ENCODE peak calls at places on chromosomes 16 and 17, in nine cellular contexts. C, X, V, Z, Q, M, H, P and N are unnamed samples.

GRCh38 chr16:68902376-68903345 is 59.3 kb downstream of the TANGO6 start:
- DNase-seq in V (peak), X (no peak), C (peak), M (peak), Z (peak), H (peak), Q (no peak), P (peak), N (peak)

GRCh38 chr17:57945999-57946797 is 9.0 kb downstream of the CUEDC1 start:
- DNase-seq in P (no peak), V (no peak), Z (no peak), C (no peak), Q (peak), H (no peak), X (no peak), M (no peak), N (peak)

GRCh38 chr17:74455025-74455585 is 11.3 kb upstream of the CD300A start:
- DNase-seq in P (no peak), Z (no peak), Q (no peak), C (no peak), V (no peak), H (no peak), M (no peak), X (peak), N (no peak)

GRCh38 chr16:52561910-52562741 is 15.2 kb upstream of the TOX3 start:
- DNase-seq in H (no peak), Q (no peak), X (peak), P (peak), C (no peak), M (no peak), V (no peak), Z (no peak), N (no peak)

GRCh38 chr17:65559802-65560627 is 1.4 kb downstream of the AXIN2 start:
- DNase-seq in P (peak), H (peak), X (peak), C (no peak), V (no peak), Z (no peak), Q (peak), M (peak), N (peak)

GRCh38 chr17:45284176-45285140 is 22.6 kb upstream of the SPATA32 start:
- DNase-seq in X (no peak), V (peak), P (no peak), H (no peak), M (no peak), Q (peak), Z (no peak), C (no peak), N (no peak)

GRCh38 chr16:4515611-4516233 is 22.9 kb downstream of the CDIP1 start:
- DNase-seq in X (no peak), M (no peak), V (no peak), Z (peak), Q (no peak), H (no peak), P (no peak), C (peak), N (no peak)

GRCh38 chr17:35028531-35029262 is 34.8 kb downstream of the RFFL start:
- DNase-seq in C (peak), M (no peak), P (no peak), H (no peak), Z (peak), X (no peak), Q (no peak), V (peak), N (no peak)

GRCh38 chr17:63819131-63819530 is 8.1 kb upstream of the PSMC5 start:
- DNase-seq in Z (no peak), H (no peak), Q (no peak), P (no peak), V (no peak), X (no peak), C (no peak), M (no peak), N (no peak)

GRCh38 chr17:41061969-41062368 is 2.1 kb upstream of the KRTAP2-3 start:
- DNase-seq in X (no peak), Z (no peak), V (peak), P (no peak), Q (no peak), C (no peak), H (no peak), M (no peak), N (peak)

GRCh38 chr16:3999479-3999868 is 116.8 kb downstream of the ADCY9 start:
- DNase-seq in Z (no peak), Q (peak), V (no peak), P (no peak), X (peak), C (no peak), H (peak), M (peak), N (peak)

GRCh38 chr17:58325289-58325726 is 3.3 kb downstream of the TSPOAP1 start:
- DNase-seq in V (no peak), Z (no peak), X (no peak), Q (peak), M (no peak), P (no peak), H (peak), C (peak), N (peak)

GRCh38 chr16:27818231-27818630 is 245.3 kb downstream of the GSG1L start:
- DNase-seq in Z (no peak), Q (no peak), P (no peak), V (no peak), C (no peak), X (no peak), M (no peak), H (no peak), N (no peak)

GRCh38 chr17:20228860-20229259 is 219.7 kb downstream of the SPECC1 start:
- DNase-seq in M (no peak), H (no peak), P (no peak), X (no peak), C (no peak), V (no peak), Q (no peak), Z (no peak), N (no peak)

GRCh38 chr16:84555418-84556196 is 51.1 kb upstream of the MEAK7 start:
- DNase-seq in X (peak), Q (no peak), V (peak), Z (no peak), H (no peak), C (no peak), M (peak), P (peak), N (no peak)

GRCh38 chr17:17236295-17237025 is 508 bp downstream of the FLCN start:
- DNase-seq in C (no peak), P (peak), X (no peak), V (peak), M (no peak), Z (no peak), Q (no peak), H (peak), N (no peak)

GRCh38 chr16:50088302-50088701 is 22.5 kb downstream of the HEATR3 start:
- DNase-seq in P (no peak), X (no peak), C (no peak), M (no peak), Q (no peak), H (no peak), V (no peak), Z (no peak), N (no peak)

GRCh38 chr17:44216173-44216572 is 3.3 kb downstream of the UBTF start:
- DNase-seq in M (no peak), C (no peak), H (no peak), Z (no peak), X (no peak), P (no peak), Q (no peak), V (no peak), N (no peak)

GRCh38 chr16:23650674-23651073 is 9.4 kb downstream of the DCTN5 start:
- DNase-seq in H (no peak), X (no peak), C (no peak), Q (no peak), P (no peak), Z (no peak), M (no peak), V (peak), N (no peak)

GRCh38 chr16:49277386-49277742 is 4.3 kb downstream of the CBLN1 start:
- DNase-seq in M (no peak), H (peak), C (no peak), P (no peak), Z (no peak), X (no peak), Q (no peak), V (no peak), N (no peak)

GRCh38 chr17:46949291-46950174 is 26.6 kb downstream of the GOSR2 start:
- DNase-seq in C (no peak), Q (no peak), H (no peak), P (no peak), V (peak), Z (peak), X (no peak), M (no peak), N (no peak)

GRCh38 chr17:3687949-3688614 is 7.9 kb downstream of the P2RX5 start:
- DNase-seq in Q (peak), X (no peak), V (no peak), H (peak), M (no peak), C (no peak), Z (no peak), P (no peak), N (peak)

GRCh38 chr16:21167360-21167759 is 8.9 kb downstream of the LDAF1 start:
- DNase-seq in X (no peak), P (no peak), Z (no peak), M (no peak), V (peak), Q (no peak), C (no peak), H (no peak), N (no peak)

GRCh38 chr17:17782425-17783120 is 54.2 kb downstream of the SREBF1 start:
- DNase-seq in H (no peak), C (no peak), V (peak), X (peak), Q (peak), P (peak), M (peak), Z (peak), N (peak)

GRCh38 chr16:89917773-89918452 is 749 bp upstream of the MC1R start:
- DNase-seq in Z (peak), H (peak), X (peak), P (peak), Q (peak), V (peak), C (peak), M (peak), N (peak)

GRCh38 chr16:70377782-70378181 is 31.1 kb downstream of the DDX19A start:
- DNase-seq in P (no peak), M (no peak), Z (no peak), X (no peak), V (no peak), Q (no peak), H (no peak), C (no peak), N (no peak)

GRCh38 chr16:26830716-26831115 is 236.0 kb upstream of the C16orf82 start:
- DNase-seq in V (no peak), Z (no peak), H (no peak), X (no peak), C (no peak), Q (no peak), M (no peak), P (peak), N (no peak)

GRCh38 chr16:57892041-57892440 is 78.9 kb downstream of the CNGB1 start:
- DNase-seq in X (no peak), Q (no peak), Z (no peak), C (no peak), P (no peak), H (no peak), V (no peak), M (no peak), N (peak)

GRCh38 chr17:28544402-28545140 is 7.9 kb downstream of the UNC119 start:
- DNase-seq in Z (no peak), Q (peak), C (no peak), V (no peak), X (no peak), H (no peak), P (no peak), M (no peak), N (no peak)

GRCh38 chr17:44198721-44199552 is 747 bp downstream of the ATXN7L3 start:
- DNase-seq in V (peak), Q (peak), C (peak), M (peak), Z (peak), X (peak), P (no peak), H (peak), N (peak)

GRCh38 chr17:58535431-58535830 is 21.0 kb upstream of the MTMR4 start:
- DNase-seq in X (no peak), C (no peak), Q (no peak), Z (no peak), M (no peak), V (peak), P (no peak), H (no peak), N (no peak)

GRCh38 chr16:28309811-28310311 is 17.5 kb downstream of the SBK1 start:
- DNase-seq in X (peak), P (no peak), Z (no peak), C (no peak), M (no peak), V (no peak), H (no peak), Q (no peak), N (no peak)

GRCh38 chr17:349666-350065 is 2.9 kb downstream of the RPH3AL start:
- DNase-seq in X (no peak), Z (no peak), V (no peak), P (no peak), Q (peak), M (no peak), H (no peak), C (no peak), N (peak)

GRCh38 chr17:66240013-66240412 is 10.8 kb upstream of the APOH start:
- DNase-seq in M (no peak), P (no peak), C (no peak), Z (no peak), X (no peak), H (no peak), Q (no peak), V (no peak), N (no peak)